ENCODE peak calls at places on chromosomes 6 and 20, in seven cellular contexts. One of them, this sample, is unnamed.

GRCh38 chr6:148559848-148560433 is 186.9 kb upstream of the UST start:
- DNase-seq in AG04450: peak
- DNase-seq in Panc1: no peak
- DNase-seq in breast epithelium: peak
- DNase-seq in IMR-90: peak
- DNase-seq in spleen: peak
- DNase-seq in astrocyte: peak
- DNase-seq in this sample: peak

GRCh38 chr6:18536693-18537092 is 149.5 kb downstream of the RNF144B start:
- DNase-seq in Panc1: no peak
- DNase-seq in AG04450: no peak
- DNase-seq in IMR-90: no peak
- DNase-seq in spleen: no peak
- DNase-seq in astrocyte: no peak
- DNase-seq in breast epithelium: no peak
- DNase-seq in this sample: no peak

GRCh38 chr6:7165002-7165735 is 57.4 kb downstream of the RREB1 start:
- DNase-seq in Panc1: no peak
- DNase-seq in breast epithelium: no peak
- DNase-seq in astrocyte: peak
- DNase-seq in AG04450: no peak
- DNase-seq in IMR-90: peak
- DNase-seq in spleen: no peak
- DNase-seq in this sample: peak

GRCh38 chr20:61178431-61179080 is 73.5 kb upstream of the CDH4 start:
- DNase-seq in spleen: no peak
- DNase-seq in IMR-90: no peak
- DNase-seq in AG04450: no peak
- DNase-seq in astrocyte: no peak
- DNase-seq in breast epithelium: no peak
- DNase-seq in Panc1: no peak
- DNase-seq in this sample: no peak

GRCh38 chr6:78390066-78390465 is 477.3 kb upstream of the IRAK1BP1 start:
- DNase-seq in IMR-90: no peak
- DNase-seq in AG04450: no peak
- DNase-seq in astrocyte: no peak
- DNase-seq in breast epithelium: no peak
- DNase-seq in Panc1: no peak
- DNase-seq in spleen: no peak
- DNase-seq in this sample: no peak

GRCh38 chr6:49430866-49431265 is 32.2 kb downstream of the MMUT start:
- DNase-seq in astrocyte: no peak
- DNase-seq in breast epithelium: no peak
- DNase-seq in AG04450: no peak
- DNase-seq in spleen: no peak
- DNase-seq in IMR-90: no peak
- DNase-seq in Panc1: no peak
- DNase-seq in this sample: no peak

GRCh38 chr6:13431861-13432465 is 55.4 kb downstream of the GFOD1 start:
- DNase-seq in breast epithelium: no peak
- DNase-seq in spleen: no peak
- DNase-seq in IMR-90: peak
- DNase-seq in Panc1: no peak
- DNase-seq in AG04450: no peak
- DNase-seq in astrocyte: peak
- DNase-seq in this sample: no peak

GRCh38 chr20:41140226-41141133 is 3.1 kb downstream of the PLCG1 start:
- DNase-seq in AG04450: no peak
- DNase-seq in IMR-90: no peak
- DNase-seq in Panc1: no peak
- DNase-seq in astrocyte: no peak
- DNase-seq in breast epithelium: no peak
- DNase-seq in spleen: no peak
- DNase-seq in this sample: no peak

GRCh38 chr6:163010145-163010544 is 282.4 kb downstream of the PACRG start:
- DNase-seq in IMR-90: no peak
- DNase-seq in AG04450: no peak
- DNase-seq in breast epithelium: no peak
- DNase-seq in Panc1: no peak
- DNase-seq in spleen: no peak
- DNase-seq in astrocyte: no peak
- DNase-seq in this sample: no peak

GRCh38 chr20:44271915-44272663 is 25.0 kb downstream of the GDAP1L1 start:
- DNase-seq in breast epithelium: no peak
- DNase-seq in astrocyte: no peak
- DNase-seq in AG04450: no peak
- DNase-seq in IMR-90: no peak
- DNase-seq in spleen: no peak
- DNase-seq in Panc1: no peak
- DNase-seq in this sample: no peak

GRCh38 chr20:19885981-19886665 is 128.1 kb downstream of the RIN2 start:
- DNase-seq in Panc1: no peak
- DNase-seq in astrocyte: peak
- DNase-seq in spleen: no peak
- DNase-seq in breast epithelium: peak
- DNase-seq in AG04450: no peak
- DNase-seq in IMR-90: peak
- DNase-seq in this sample: peak

GRCh38 chr6:1890071-1890470 is 280.4 kb downstream of the FOXC1 start:
- DNase-seq in Panc1: no peak
- DNase-seq in AG04450: no peak
- DNase-seq in IMR-90: no peak
- DNase-seq in spleen: no peak
- DNase-seq in astrocyte: peak
- DNase-seq in breast epithelium: no peak
- DNase-seq in this sample: no peak

GRCh38 chr6:45310118-45310788 is 17.9 kb upstream of the RUNX2 start:
- DNase-seq in AG04450: no peak
- DNase-seq in Panc1: no peak
- DNase-seq in astrocyte: no peak
- DNase-seq in breast epithelium: no peak
- DNase-seq in IMR-90: no peak
- DNase-seq in spleen: no peak
- DNase-seq in this sample: no peak

DNA sequence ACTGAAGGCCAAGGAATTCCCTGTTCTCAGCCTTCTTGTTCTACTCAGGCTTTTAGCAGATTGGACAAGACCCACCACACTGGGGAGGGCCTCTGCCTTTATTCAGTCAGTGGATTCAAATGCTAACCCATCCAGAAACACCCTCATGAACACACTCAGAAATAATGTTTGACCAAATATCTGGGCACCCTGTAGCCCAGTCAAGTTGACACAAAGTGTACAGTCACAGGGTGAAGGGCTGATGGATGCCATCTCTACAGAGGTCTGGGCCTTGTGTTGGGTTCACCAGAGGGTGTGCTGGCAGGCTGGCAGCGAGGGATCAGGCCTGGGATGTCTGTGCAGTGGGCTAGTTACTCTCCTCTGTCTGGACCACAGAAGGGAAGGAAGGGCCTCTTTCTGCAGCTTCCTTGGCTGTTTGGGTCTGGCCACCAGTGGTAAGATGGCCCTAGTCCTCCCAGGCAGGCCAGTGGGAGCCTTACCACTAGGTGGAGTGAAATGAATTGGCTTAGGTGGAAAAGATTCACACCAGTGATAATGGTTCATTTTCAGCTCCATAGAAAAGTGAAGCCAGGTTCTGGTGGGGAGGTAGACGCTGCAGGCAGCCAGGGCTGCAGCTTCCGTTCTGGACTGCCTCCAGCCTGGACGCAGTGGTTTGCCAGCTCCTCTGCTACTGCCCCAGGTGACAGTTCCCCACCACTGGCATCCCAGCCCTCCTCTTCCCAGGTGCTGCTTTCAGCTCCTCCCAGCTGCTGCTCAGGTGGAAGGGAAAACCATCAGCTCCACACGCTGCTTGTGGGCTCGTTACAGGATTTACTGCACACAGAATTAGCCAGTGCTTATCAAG is 9.2 kb downstream of the TUBB2A start:
- DNase-seq in breast epithelium: no peak
- DNase-seq in AG04450: no peak
- DNase-seq in spleen: no peak
- DNase-seq in astrocyte: no peak
- DNase-seq in IMR-90: no peak
- DNase-seq in Panc1: no peak
- DNase-seq in this sample: no peak
- TF ChIP-seq CTCF in breast epithelium: no peak
- TF ChIP-seq CTCF in AG04450: no peak
- TF ChIP-seq CTCF in spleen: no peak
- TF ChIP-seq CTCF in astrocyte: no peak
- TF ChIP-seq CTCF in IMR-90: no peak
- TF ChIP-seq CTCF in Panc1: no peak
- TF ChIP-seq CTCF in this sample: no peak

GRCh38 chr6:42440027-42440426 is 11.7 kb downstream of the TRERF1 start:
- DNase-seq in AG04450: no peak
- DNase-seq in IMR-90: peak
- DNase-seq in spleen: no peak
- DNase-seq in astrocyte: no peak
- DNase-seq in breast epithelium: no peak
- DNase-seq in Panc1: no peak
- DNase-seq in this sample: peak
- H3K4me3 ChIP-seq in AG04450: no peak
- H3K4me3 ChIP-seq in IMR-90: no peak
- H3K4me3 ChIP-seq in spleen: no peak
- H3K4me3 ChIP-seq in astrocyte: no peak
- H3K4me3 ChIP-seq in breast epithelium: no peak
- H3K4me3 ChIP-seq in Panc1: no peak
- H3K4me3 ChIP-seq in this sample: no peak

GRCh38 chr6:82783587-82784253 is 281.9 kb downstream of the UBE3D start:
- DNase-seq in astrocyte: no peak
- DNase-seq in IMR-90: no peak
- DNase-seq in breast epithelium: no peak
- DNase-seq in spleen: no peak
- DNase-seq in Panc1: no peak
- DNase-seq in AG04450: no peak
- DNase-seq in this sample: no peak
- TF ChIP-seq CTCF in astrocyte: peak
- TF ChIP-seq CTCF in IMR-90: no peak
- TF ChIP-seq CTCF in breast epithelium: no peak
- TF ChIP-seq CTCF in spleen: no peak
- TF ChIP-seq CTCF in Panc1: peak
- TF ChIP-seq CTCF in AG04450: peak
- TF ChIP-seq CTCF in this sample: peak

GRCh38 chr20:17859002-17859615 is 109.5 kb downstream of the SNX5 start:
- DNase-seq in IMR-90: no peak
- DNase-seq in AG04450: no peak
- DNase-seq in Panc1: no peak
- DNase-seq in astrocyte: no peak
- DNase-seq in spleen: peak
- DNase-seq in breast epithelium: no peak
- DNase-seq in this sample: no peak

GRCh38 chr20:17858450-17859001 is 110.1 kb downstream of the SNX5 start:
- DNase-seq in astrocyte: no peak
- DNase-seq in spleen: peak
- DNase-seq in breast epithelium: no peak
- DNase-seq in AG04450: no peak
- DNase-seq in IMR-90: no peak
- DNase-seq in Panc1: no peak
- DNase-seq in this sample: no peak

GRCh38 chr20:17856024-17856564 is 112.5 kb downstream of the SNX5 start:
- DNase-seq in IMR-90: peak
- DNase-seq in spleen: peak
- DNase-seq in breast epithelium: no peak
- DNase-seq in astrocyte: no peak
- DNase-seq in Panc1: no peak
- DNase-seq in AG04450: no peak
- DNase-seq in this sample: no peak

GRCh38 chr20:17857639-17858449 is 110.8 kb downstream of the SNX5 start:
- DNase-seq in astrocyte: no peak
- DNase-seq in IMR-90: no peak
- DNase-seq in breast epithelium: no peak
- DNase-seq in spleen: no peak
- DNase-seq in Panc1: no peak
- DNase-seq in AG04450: no peak
- DNase-seq in this sample: no peak

DNA sequence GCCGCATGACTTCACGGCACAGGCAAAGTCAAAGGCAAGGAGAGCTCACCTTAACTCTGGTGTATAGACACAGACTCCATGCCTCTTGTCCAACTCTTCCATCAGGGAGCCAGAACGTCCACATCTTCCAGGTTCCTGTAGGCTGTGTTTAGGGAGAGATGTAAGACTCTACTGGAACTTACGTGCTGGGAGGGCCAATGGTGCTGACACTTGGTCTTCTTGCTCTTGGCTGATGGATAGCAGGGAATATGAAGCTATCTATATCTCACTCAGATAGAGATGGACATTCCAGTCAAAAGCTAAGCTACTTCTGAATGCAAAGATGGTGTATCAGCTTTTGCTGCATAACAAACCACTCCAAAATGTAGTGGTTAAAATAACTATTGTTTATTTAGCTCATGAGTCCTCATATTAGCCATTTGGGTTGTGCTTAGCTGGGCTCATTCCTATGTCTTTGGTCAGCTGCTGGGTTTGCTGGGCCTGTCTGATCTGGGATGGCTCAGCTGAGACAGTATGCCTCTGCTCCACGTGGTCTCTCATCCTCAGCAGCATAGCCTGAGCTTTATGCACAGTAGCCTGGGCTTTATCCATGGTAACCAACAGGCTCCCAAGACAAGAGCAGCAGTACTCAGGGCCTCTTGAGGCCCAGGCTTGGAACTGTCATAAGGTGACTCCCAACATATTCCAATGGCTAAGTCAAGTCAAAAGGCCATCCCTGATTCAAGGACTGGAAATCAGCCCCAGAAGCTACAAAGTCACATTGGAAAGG is 111.6 kb downstream of the SNX5 start:
- DNase-seq in IMR-90: no peak
- DNase-seq in AG04450: no peak
- DNase-seq in Panc1: no peak
- DNase-seq in astrocyte: no peak
- DNase-seq in spleen: peak
- DNase-seq in breast epithelium: no peak
- DNase-seq in this sample: no peak
- H3K4me3 ChIP-seq in IMR-90: no peak
- H3K4me3 ChIP-seq in AG04450: no peak
- H3K4me3 ChIP-seq in Panc1: no peak
- H3K4me3 ChIP-seq in astrocyte: no peak
- H3K4me3 ChIP-seq in spleen: no peak
- H3K4me3 ChIP-seq in breast epithelium: no peak
- H3K4me3 ChIP-seq in this sample: no peak

DNA sequence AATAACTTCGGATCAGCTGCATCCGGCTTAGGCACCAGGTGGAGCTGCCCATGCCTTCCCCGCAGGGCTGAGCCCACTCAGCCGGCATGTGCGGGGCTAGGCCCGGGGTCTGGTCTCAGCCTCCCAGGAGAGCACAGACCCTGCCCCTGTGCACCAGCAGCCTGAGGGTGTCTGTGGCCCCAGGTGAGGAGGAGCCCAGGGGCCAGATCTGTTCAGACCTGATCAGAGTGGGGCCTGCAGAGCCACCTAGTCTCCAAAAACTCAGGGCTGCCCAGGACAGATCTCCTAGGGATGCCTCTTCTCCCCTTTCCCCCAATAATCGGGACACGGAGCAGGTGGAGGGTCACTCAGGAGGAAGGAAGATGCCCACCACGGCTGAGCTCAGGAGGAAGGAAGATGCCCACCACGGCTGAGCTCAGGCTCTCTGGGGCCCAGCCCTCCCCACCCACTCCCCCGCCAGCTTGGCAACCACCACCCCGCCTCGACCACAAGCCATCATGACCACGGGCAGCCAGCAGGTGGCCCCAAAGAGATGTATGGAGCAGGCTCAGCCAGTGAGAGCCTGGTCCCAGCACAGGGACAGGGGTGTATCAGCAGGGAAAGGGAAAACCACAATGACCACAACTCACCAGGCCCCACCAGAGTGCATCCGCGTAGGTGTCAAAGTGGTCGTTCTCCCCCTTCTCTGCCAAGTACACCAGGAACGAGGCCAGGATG is 30.5 kb downstream of the KCNQ2 start:
- DNase-seq in IMR-90: peak
- DNase-seq in Panc1: no peak
- DNase-seq in breast epithelium: no peak
- DNase-seq in astrocyte: peak
- DNase-seq in spleen: no peak
- DNase-seq in AG04450: no peak
- DNase-seq in this sample: peak
- TF ChIP-seq CTCF in IMR-90: peak
- TF ChIP-seq CTCF in Panc1: peak
- TF ChIP-seq CTCF in breast epithelium: no peak
- TF ChIP-seq CTCF in astrocyte: no peak
- TF ChIP-seq CTCF in spleen: no peak
- TF ChIP-seq CTCF in AG04450: peak
- TF ChIP-seq CTCF in this sample: peak